ENCODE peak calls at places on chromosomes 5 and 9, in five cellular contexts. X is cardiac fibroblast, E is RWPE1, A is A549, C is mucosa of descending colon. Y is an unnamed sample.

GRCh38 chr9:73148447-73148937 is 3.2 kb upstream of the ANXA1 start:
- DNase-seq in E (no peak), X (peak; percentile 65), C (no peak), A (no peak), Y (no peak)

GRCh38 chr9:132312426-132312825 is 42.4 kb downstream of the SETX start:
- DNase-seq in E (no peak), A (no peak), C (no peak), X (no peak), Y (no peak)

GRCh38 chr9:104682642-104683041 is 11.7 kb upstream of the OR13D1 start:
- DNase-seq in X (peak; percentile 78), C (no peak), A (peak; percentile 68), E (peak; percentile 48), Y (no peak)

GRCh38 chr9:84121991-84122523 is 141.5 kb downstream of the RMI1 start:
- DNase-seq in A (no peak), E (no peak), C (no peak), X (peak; percentile 6), Y (no peak)

GRCh38 chr5:66423484-66423883 is 172.7 kb upstream of the MAST4 start:
- DNase-seq in C (no peak), A (no peak), X (no peak), E (no peak), Y (no peak)

GRCh38 chr9:76023715-76024195 is 133.3 kb downstream of the PCSK5 start:
- DNase-seq in X (peak; percentile 27), C (no peak), A (no peak), E (no peak), Y (no peak)

GRCh38 chr9:99059074-99059894 is 45.6 kb upstream of the TGFBR1 start:
- DNase-seq in A (no peak), C (peak; percentile 30), E (no peak), X (peak; percentile 9), Y (peak; percentile 85)

GRCh38 chr5:2007906-2008437 is 125.2 kb upstream of the IRX4 start:
- DNase-seq in C (no peak), A (no peak), X (no peak), E (peak; percentile 49), Y (no peak)

GRCh38 chr9:88535932-88536324 is 950 bp downstream of the NXNL2 start:
- DNase-seq in A (no peak), E (no peak), X (no peak), C (no peak), Y (no peak)

DNA sequence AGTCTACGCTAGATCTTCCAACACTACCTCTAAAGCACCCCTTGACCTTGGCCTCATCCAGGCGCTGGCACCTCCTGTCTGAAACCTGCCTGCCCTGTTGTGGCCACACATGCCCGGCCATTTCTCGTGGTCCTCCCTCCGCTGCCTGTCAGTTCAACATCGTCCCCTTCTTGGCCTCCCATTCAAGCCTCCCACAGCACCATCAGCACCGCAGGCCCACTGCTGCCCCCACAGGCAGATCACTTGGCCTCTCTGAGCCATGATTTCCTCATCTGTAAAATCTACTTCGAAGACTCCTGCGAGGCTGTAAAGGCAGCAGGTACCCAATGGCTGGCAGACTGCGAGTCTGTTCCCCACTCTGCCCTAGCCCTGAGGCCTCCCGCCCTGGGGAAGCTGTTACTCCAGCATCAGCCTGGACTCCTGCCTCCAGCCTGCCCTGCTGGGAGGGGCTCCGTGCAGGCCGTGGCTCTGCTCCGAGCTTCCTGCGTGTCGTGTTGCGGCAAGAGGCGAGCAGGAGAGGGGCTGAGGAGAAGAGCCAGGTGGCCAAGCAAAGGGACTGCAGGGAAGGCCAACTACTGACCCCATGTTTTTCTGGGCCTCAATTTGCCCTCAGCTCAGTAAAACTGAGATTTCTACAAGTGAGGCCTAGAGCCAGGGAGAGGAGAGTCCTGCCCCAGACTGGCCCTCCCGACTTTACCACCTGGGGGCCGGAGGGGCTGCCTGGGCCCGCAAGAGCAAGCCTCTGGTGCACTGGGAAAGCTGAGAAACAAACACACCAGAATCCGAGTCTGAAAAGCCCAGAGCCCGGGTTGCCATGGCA is 70.5 kb upstream of the LRRTM2 start:
- DNase-seq in A (no peak), E (no peak), C (no peak), X (no peak), Y (no peak)
- TF ChIP-seq CTCF in A (no peak), E (no peak), C (no peak), X (peak; percentile 9), Y (no peak)

DNA sequence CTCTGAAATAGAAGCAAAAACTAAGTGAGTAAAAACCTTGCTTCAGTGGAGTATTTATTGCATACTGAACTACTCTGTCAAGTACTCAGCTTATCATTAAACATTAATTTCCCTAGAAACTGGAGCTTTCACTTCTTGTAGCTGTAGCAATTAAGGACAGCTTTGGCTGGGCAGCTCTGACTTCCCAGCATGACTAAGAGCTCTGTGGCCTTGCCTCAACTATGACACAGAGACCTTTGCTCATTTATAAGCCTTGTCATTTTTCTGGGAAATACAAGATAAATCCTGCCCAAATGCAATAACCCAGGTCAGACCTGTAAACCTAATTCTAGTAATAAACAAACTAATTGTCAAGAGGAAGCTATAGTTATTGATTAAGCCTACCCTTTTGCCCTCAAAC is 65.4 kb upstream of the STK32A start:
- DNase-seq in A (no peak), X (peak; percentile 24), C (no peak), E (no peak), Y (no peak)
- TF ChIP-seq CTCF in A (no peak), X (no peak), C (no peak), E (no peak), Y (no peak)

GRCh38 chr9:136742640-136743391 is at the start of gene LCN10:
- DNase-seq in E (no peak), C (no peak), A (no peak), X (no peak), Y (no peak)
- TF ChIP-seq CTCF in E (peak; percentile 64), C (no peak), A (peak; percentile 10), X (peak; percentile 41), Y (peak; percentile 26)

GRCh38 chr9:95127249-95128176 is 190.0 kb downstream of the FANCC start:
- DNase-seq in C (peak; percentile 92), A (peak; percentile 76), E (peak; percentile 91), X (peak; percentile 78), Y (peak; percentile 68)

GRCh38 chr9:95128177-95128524 is 189.4 kb downstream of the FANCC start:
- DNase-seq in X (no peak), C (no peak), A (no peak), E (no peak), Y (no peak)

GRCh38 chr9:95125652-95126051 is 191.9 kb downstream of the FANCC start:
- DNase-seq in A (no peak), C (no peak), E (no peak), X (no peak), Y (no peak)

GRCh38 chr9:95126739-95127138 is 190.8 kb downstream of the FANCC start:
- DNase-seq in X (no peak), C (no peak), A (no peak), E (no peak), Y (no peak)

DNA sequence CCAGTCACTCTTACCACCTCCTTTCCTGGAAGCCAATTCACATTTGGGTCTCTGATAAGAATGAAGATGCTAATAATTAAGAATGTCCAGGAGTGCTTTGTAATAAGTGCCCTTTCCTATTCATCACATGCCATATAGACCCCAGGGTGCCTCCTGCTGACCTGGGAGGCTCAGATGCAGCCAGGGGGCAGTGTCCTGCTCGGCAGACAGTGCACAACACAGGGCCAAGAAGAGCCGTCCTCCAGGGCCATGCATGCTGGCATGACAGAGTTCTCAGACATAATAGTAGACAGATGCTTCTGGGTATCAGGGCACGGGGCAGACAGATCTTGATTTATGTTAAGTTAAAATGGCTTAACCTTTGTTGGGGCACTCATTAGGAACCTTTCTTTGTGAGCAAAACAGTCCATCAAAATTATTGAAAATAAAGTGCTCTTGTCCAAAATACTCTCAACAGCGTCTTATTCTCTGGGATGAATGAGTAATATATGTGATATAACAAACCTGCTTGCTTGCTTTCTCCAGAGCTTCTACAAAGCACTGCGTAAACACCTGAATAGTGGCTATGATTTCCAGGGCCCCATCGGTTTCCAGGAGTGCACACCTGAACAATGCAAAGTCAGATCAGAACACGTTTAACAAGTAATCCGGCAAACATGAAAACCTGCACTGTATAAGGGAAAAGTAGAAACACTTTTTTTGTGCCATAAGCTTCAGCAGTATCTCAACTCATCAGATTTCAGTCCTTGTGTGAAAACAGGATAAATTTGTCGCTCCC is 192.7 kb downstream of the FANCC start:
- DNase-seq in A (peak; percentile 46), X (no peak), E (no peak), C (no peak), Y (no peak)
- TF ChIP-seq CTCF in A (peak; percentile 27), X (peak; percentile 27), E (no peak), C (no peak), Y (no peak)

GRCh38 chr5:119397518-119398380 is 41.9 kb downstream of the TNFAIP8 start:
- DNase-seq in X (peak; percentile 90), C (no peak), E (peak; percentile 73), A (peak; percentile 8), Y (no peak)
- TF ChIP-seq CTCF in X (no peak), C (no peak), E (no peak), A (no peak), Y (no peak)

Y was measured in CD14-positive monocyte.